ENCODE peak calls at places on chromosomes 6 and 20, in seven cellular contexts. Z is AG09309, L is GM13977, J is mucosa of descending colon, U is MCF 10A, I is astrocyte, P is esophagus squamous epithelium. T is an unnamed sample.

GRCh38 chr6:41799517-41799916 is 12.0 kb downstream of the TOMM6 start:
- DNase-seq in I (no peak), L (no peak), Z (no peak), P (no peak), U (no peak), J (no peak), T (no peak)

GRCh38 chr6:153003294-153003645 is 761 bp upstream of the MTRF1L start:
- DNase-seq in I (peak), Z (no peak), U (peak), J (peak), L (peak), P (no peak), T (no peak)

GRCh38 chr20:2602046-2602735 is 50.2 kb upstream of the NOP56 start:
- DNase-seq in J (no peak), U (no peak), P (no peak), Z (no peak), L (no peak), I (no peak), T (no peak)

GRCh38 chr6:158649289-158650143 is at the start of gene SYTL3:
- DNase-seq in U (no peak), J (peak), Z (no peak), P (peak), L (peak), I (peak), T (peak)

GRCh38 chr6:1325471-1326309 is 13.8 kb downstream of the FOXQ1 start:
- DNase-seq in Z (peak), J (no peak), P (no peak), L (no peak), I (peak), U (peak), T (no peak)

GRCh38 chr6:127938701-127939100 is 37.8 kb upstream of the THEMIS start:
- DNase-seq in U (peak), J (no peak), P (no peak), Z (no peak), I (peak), L (no peak), T (no peak)

GRCh38 chr20:44079968-44080560 is 106.9 kb downstream of the JPH2 start:
- DNase-seq in J (no peak), U (no peak), Z (no peak), L (no peak), I (peak), P (no peak), T (no peak)

GRCh38 chr6:157879873-157880254 is 56.8 kb downstream of the SNX9 start:
- DNase-seq in J (no peak), I (no peak), Z (no peak), L (no peak), U (no peak), P (no peak), T (no peak)

GRCh38 chr6:116419069-116419468 is 42.1 kb upstream of the CALHM6 start:
- DNase-seq in L (no peak), I (no peak), J (no peak), Z (no peak), P (no peak), U (peak), T (no peak)

GRCh38 chr20:45138451-45139300 is 14.4 kb upstream of the WFDC12 start:
- DNase-seq in U (peak), Z (no peak), J (peak), I (no peak), P (no peak), L (peak), T (peak)

GRCh38 chr20:5825136-5825719 is 75.0 kb downstream of the SHLD1 start:
- DNase-seq in I (no peak), U (no peak), J (no peak), L (no peak), P (no peak), Z (no peak), T (no peak)
- TF ChIP-seq CTCF in I (no peak), U (no peak), J (no peak), L (no peak), P (no peak), Z (peak), T (no peak)

GRCh38 chr6:165110871-165111270 is 198.5 kb downstream of the C6orf118 start:
- DNase-seq in P (no peak), Z (no peak), L (no peak), I (peak), U (no peak), J (no peak), T (no peak)
- TF ChIP-seq CTCF in P (no peak), Z (no peak), L (no peak), I (no peak), U (no peak), J (no peak), T (no peak)

DNA sequence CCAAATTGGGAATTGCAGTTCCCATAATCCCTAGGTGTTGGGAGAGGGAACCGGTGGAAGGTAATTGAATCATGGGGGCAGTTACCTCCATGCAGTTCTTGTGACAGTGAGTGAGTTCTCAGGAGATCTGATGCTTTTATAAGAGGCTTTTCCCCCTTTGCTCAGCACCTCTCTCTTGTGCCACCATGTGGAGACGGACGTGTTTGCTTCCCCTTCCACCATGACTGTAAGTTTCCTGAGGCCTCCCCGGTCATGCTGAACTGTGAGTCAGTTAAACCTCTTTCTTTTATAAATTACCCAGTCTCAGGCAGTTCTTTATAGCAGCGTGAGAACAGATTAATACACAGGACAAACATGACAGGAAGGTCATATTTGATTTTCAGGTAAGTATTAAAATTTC is 25.3 kb upstream of the HECA start:
- DNase-seq in Z (no peak), L (no peak), P (no peak), U (peak), I (no peak), J (peak), T (no peak)
- TF ChIP-seq CTCF in Z (peak), L (peak), P (no peak), U (no peak), I (no peak), J (no peak), T (peak)

GRCh38 chr6:138005846-138006245 is 101.4 kb downstream of the PERP start:
- DNase-seq in P (no peak), Z (no peak), U (no peak), I (no peak), J (peak), L (peak), T (no peak)

GRCh38 chr6:138004423-138005287 is 102.6 kb downstream of the PERP start:
- DNase-seq in U (peak), Z (peak), L (peak), P (no peak), J (peak), I (no peak), T (peak)

GRCh38 chr6:138008791-138009190 is 98.4 kb downstream of the PERP start:
- DNase-seq in Z (no peak), I (no peak), L (no peak), U (no peak), P (no peak), J (no peak), T (no peak)

GRCh38 chr6:138011413-138011812 is 95.8 kb downstream of the PERP start:
- DNase-seq in P (no peak), L (no peak), J (no peak), U (no peak), Z (no peak), I (no peak), T (no peak)

GRCh38 chr6:138007014-138007472 is 100.2 kb downstream of the PERP start:
- DNase-seq in I (peak), Z (no peak), L (peak), P (no peak), J (peak), U (peak), T (peak)
- TF ChIP-seq CTCF in I (peak), Z (peak), L (peak), P (peak), J (no peak), U (peak), T (peak)

DNA sequence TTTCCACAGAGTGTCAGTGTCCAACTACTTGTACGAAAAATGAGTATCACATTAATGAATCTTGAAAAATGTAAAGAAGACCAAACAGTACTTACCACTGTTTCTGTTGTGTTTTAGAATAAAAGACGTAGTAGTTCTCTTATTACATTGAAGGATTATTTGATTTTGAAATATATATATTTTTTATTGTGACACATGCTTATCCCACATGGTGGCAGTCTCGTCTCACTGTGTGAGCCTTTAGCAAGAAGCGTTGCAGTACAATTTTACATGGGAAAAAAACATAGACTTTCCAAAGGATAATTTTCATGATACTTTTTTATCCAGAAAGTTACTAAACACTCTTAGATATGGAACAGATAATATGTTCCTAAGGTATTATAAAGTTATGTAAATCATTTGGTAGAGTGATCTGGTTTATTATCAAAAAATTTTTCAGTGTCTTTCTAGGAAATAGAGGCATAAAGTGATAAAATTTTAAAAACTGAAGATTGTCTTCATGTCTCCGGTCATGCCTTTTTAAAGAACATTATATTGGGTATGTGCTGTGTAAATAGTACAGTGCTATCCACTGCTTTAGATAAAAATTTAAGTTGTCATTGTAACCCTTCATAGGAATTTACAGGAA is 117.5 kb upstream of the SAMD5 start:
- DNase-seq in J (peak), Z (no peak), P (no peak), L (no peak), I (peak), U (peak), T (no peak)
- TF ChIP-seq CTCF in J (no peak), Z (peak), P (peak), L (peak), I (peak), U (peak), T (no peak)

GRCh38 chr6:32665621-32666140 is 776 bp downstream of the HLA-DQB1 start:
- DNase-seq in J (no peak), Z (no peak), L (no peak), U (no peak), I (no peak), P (no peak), T (no peak)

GRCh38 chr6:32669240-32669639 is 2.8 kb upstream of the HLA-DQB1 start:
- DNase-seq in U (no peak), Z (no peak), P (no peak), J (no peak), L (no peak), I (no peak), T (no peak)

GRCh38 chr6:32666420-32667300 is at the start of gene HLA-DQB1:
- DNase-seq in Z (no peak), P (no peak), U (peak), J (peak), I (no peak), L (peak), T (peak)

GRCh38 chr6:32669893-32670292 is 3.4 kb upstream of the HLA-DQB1 start:
- DNase-seq in J (no peak), I (no peak), P (no peak), Z (no peak), L (no peak), U (no peak), T (no peak)

DNA sequence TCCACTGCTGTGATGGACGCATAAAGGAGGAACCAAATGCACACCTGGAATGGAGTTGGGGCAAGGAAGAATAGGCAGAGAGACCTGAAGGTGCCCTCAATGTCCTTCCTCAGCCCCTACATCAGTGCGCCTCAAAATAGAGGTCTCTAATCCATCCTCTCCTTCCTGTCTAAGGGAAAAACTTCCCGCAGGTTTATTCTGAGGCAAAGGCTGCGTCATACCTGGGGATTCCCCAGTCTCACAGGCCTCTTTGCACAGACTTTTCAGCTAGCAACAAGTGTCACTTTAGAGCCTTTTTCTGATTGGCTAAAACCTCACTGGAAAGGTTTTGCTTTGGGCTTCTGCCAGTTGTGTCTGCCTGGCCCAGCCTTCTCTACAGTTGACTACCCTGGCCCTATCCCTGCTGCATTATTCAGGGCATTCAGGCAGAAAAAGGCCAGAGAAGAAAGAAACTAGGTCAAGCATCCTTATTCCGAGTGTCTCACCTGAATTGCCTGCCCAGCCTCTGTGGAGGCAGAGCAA is 1.8 kb upstream of the HLA-DQB1 start:
- DNase-seq in U (peak), L (peak), J (peak), P (no peak), Z (no peak), I (no peak), T (peak)
- TF ChIP-seq CTCF in U (no peak), L (no peak), J (no peak), P (no peak), Z (no peak), I (no peak), T (no peak)

DNA sequence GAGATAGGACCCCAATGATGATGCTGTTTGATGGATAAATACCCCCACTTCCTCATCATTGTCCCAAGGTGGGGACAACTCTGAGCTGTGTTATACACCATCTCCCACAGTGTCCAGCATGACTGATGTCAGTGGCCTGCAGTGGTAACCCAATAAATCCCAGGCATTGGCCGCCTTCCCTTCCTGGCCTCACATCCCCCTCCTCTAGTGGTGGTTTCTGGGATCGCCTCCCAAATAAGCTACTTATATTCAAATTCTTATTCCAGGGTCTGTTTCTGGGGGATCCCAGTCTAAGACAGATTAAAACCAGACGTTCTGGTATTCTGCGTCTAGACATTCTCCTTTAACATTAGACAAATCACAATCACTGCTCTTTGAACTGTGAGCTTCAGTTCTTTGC is 90.6 kb downstream of the SCP2D1 start:
- DNase-seq in I (no peak), L (no peak), J (no peak), Z (no peak), U (no peak), P (no peak), T (no peak)
- TF ChIP-seq CTCF in I (no peak), L (no peak), J (no peak), Z (no peak), U (no peak), P (no peak), T (no peak)

T was measured in GM10248.